ENCODE peak calls at places on chromosomes 5 and 9, in four cellular contexts. One of them, this sample, is unnamed.

GRCh38 chr5:6403416-6403815 is 25.1 kb upstream of the MED10 start:
- DNase-seq in amniotic stem cell: no peak
- DNase-seq in adrenal gland: no peak
- DNase-seq in GM03348: no peak
- DNase-seq in this sample: no peak

GRCh38 chr9:109469646-109470358 is 28.3 kb downstream of the PTPN3 start:
- DNase-seq in amniotic stem cell: peak
- DNase-seq in adrenal gland: peak
- DNase-seq in GM03348: peak
- DNase-seq in this sample: peak

GRCh38 chr5:62206150-62206829 is 99.7 kb upstream of the KIF2A start:
- DNase-seq in GM03348: peak
- DNase-seq in adrenal gland: no peak
- DNase-seq in amniotic stem cell: no peak
- DNase-seq in this sample: no peak

GRCh38 chr5:67809589-67809988 is 406.0 kb upstream of the PIK3R1 start:
- DNase-seq in amniotic stem cell: no peak
- DNase-seq in adrenal gland: no peak
- DNase-seq in GM03348: no peak
- DNase-seq in this sample: no peak

GRCh38 chr9:8895498-8896224 is 1096.1 kb upstream of the DMAC1 start:
- DNase-seq in amniotic stem cell: no peak
- DNase-seq in adrenal gland: no peak
- DNase-seq in GM03348: peak
- DNase-seq in this sample: peak

GRCh38 chr9:4739587-4740372 is 1.2 kb downstream of the AK3 start:
- DNase-seq in amniotic stem cell: no peak
- DNase-seq in GM03348: no peak
- DNase-seq in adrenal gland: peak
- DNase-seq in this sample: peak

GRCh38 chr5:180495292-180495691 is 1.1 kb downstream of the CNOT6 start:
- DNase-seq in GM03348: no peak
- DNase-seq in amniotic stem cell: no peak
- DNase-seq in adrenal gland: no peak
- DNase-seq in this sample: no peak

GRCh38 chr5:17991775-17992174 is 357.5 kb downstream of the TAF11L14 start:
- DNase-seq in adrenal gland: no peak
- DNase-seq in GM03348: no peak
- DNase-seq in amniotic stem cell: no peak
- DNase-seq in this sample: no peak

GRCh38 chr9:110897899-110898298 is 140.4 kb downstream of the LPAR1 start:
- DNase-seq in amniotic stem cell: no peak
- DNase-seq in GM03348: peak
- DNase-seq in adrenal gland: no peak
- DNase-seq in this sample: peak

GRCh38 chr9:73951147-73951546 is 546.0 kb upstream of the RORB start:
- DNase-seq in amniotic stem cell: no peak
- DNase-seq in GM03348: no peak
- DNase-seq in adrenal gland: no peak
- DNase-seq in this sample: no peak

GRCh38 chr5:101580591-101580990 is 677.5 kb upstream of the ST8SIA4 start:
- DNase-seq in amniotic stem cell: no peak
- DNase-seq in adrenal gland: no peak
- DNase-seq in GM03348: no peak
- DNase-seq in this sample: peak

GRCh38 chr5:34691326-34691725 is 35.2 kb downstream of the RAI14 start:
- DNase-seq in amniotic stem cell: no peak
- DNase-seq in adrenal gland: no peak
- DNase-seq in GM03348: peak
- DNase-seq in this sample: no peak

GRCh38 chr9:88106492-88106891 is 31.8 kb downstream of the SPATA31C2 start:
- DNase-seq in adrenal gland: peak
- DNase-seq in amniotic stem cell: no peak
- DNase-seq in GM03348: peak
- DNase-seq in this sample: peak

GRCh38 chr9:89278997-89279739 is 31.8 kb upstream of the CKS2 start:
- DNase-seq in amniotic stem cell: no peak
- DNase-seq in GM03348: peak
- DNase-seq in adrenal gland: peak
- DNase-seq in this sample: peak

GRCh38 chr5:37900692-37901091 is 60.9 kb upstream of the GDNF start:
- DNase-seq in GM03348: peak
- DNase-seq in adrenal gland: peak
- DNase-seq in amniotic stem cell: no peak
- DNase-seq in this sample: peak

GRCh38 chr5:154190652-154191304 is at the start of gene GALNT10:
- DNase-seq in GM03348: peak
- DNase-seq in amniotic stem cell: no peak
- DNase-seq in adrenal gland: peak
- DNase-seq in this sample: peak

GRCh38 chr5:35063386-35063785 is 15.6 kb upstream of the AGXT2 start:
- DNase-seq in adrenal gland: no peak
- DNase-seq in amniotic stem cell: no peak
- DNase-seq in GM03348: peak
- DNase-seq in this sample: no peak

GRCh38 chr5:86917117-86917579 is 299.4 kb downstream of the COX7C start:
- DNase-seq in GM03348: peak
- DNase-seq in amniotic stem cell: no peak
- DNase-seq in adrenal gland: no peak
- DNase-seq in this sample: peak

This sample was measured in iris pigment epithelial cell.